ENCODE peak calls at places on chromosomes 6 and 20, in seven cellular contexts. X, E, N, J, W, V and Q are unnamed samples.

GRCh38 chr6:110036408-110037302 is 58.5 kb downstream of the GPR6 start:
- DNase-seq in E (no peak), J (no peak), V (no peak), X (no peak), W (no peak), N (no peak), Q (no peak)

GRCh38 chr20:32457476-32457986 is 99.4 kb downstream of the ASXL1 start:
- DNase-seq in V (peak; percentile 83), E (peak; percentile 91), W (peak; percentile 91), J (peak; percentile 96), N (peak; percentile 51), X (peak; percentile 95), Q (peak; percentile 99)

GRCh38 chr20:49306903-49307336 is 29.1 kb upstream of the ZNFX1 start:
- DNase-seq in X (no peak), J (no peak), E (no peak), V (no peak), W (no peak), N (peak; percentile 51), Q (no peak)

GRCh38 chr20:22691369-22692118 is 107.2 kb upstream of the FOXA2 start:
- DNase-seq in V (peak; percentile 84), X (peak; percentile 87), J (peak; percentile 84), E (peak; percentile 71), N (peak; percentile 75), W (peak; percentile 76), Q (peak; percentile 83)

GRCh38 chr20:32534661-32535240 is 50.4 kb downstream of the NOL4L start:
- DNase-seq in W (no peak), J (peak; percentile 50), E (no peak), N (no peak), V (no peak), X (no peak), Q (no peak)

GRCh38 chr20:4817230-4817671 is 95.5 kb downstream of the PRND start:
- DNase-seq in W (no peak), X (no peak), V (no peak), N (peak; percentile 41), J (no peak), E (no peak), Q (no peak)

GRCh38 chr6:170051229-170052172 is 239.4 kb downstream of the DLL1 start:
- DNase-seq in V (peak; percentile 68), J (no peak), X (no peak), E (no peak), N (no peak), W (no peak), Q (peak; percentile 11)

GRCh38 chr6:136962661-136963060 is 40.6 kb downstream of the SLC35D3 start:
- DNase-seq in J (peak; percentile 61), W (no peak), N (no peak), X (peak; percentile 86), V (no peak), E (no peak), Q (peak; percentile 62)

GRCh38 chr6:133854167-133854632 is 34.7 kb upstream of the TCF21 start:
- DNase-seq in V (no peak), W (peak; percentile 6), J (peak; percentile 59), N (no peak), X (peak; percentile 21), E (no peak), Q (no peak)

GRCh38 chr6:112337209-112337638 is 9.9 kb upstream of the RFPL4B start:
- DNase-seq in X (peak; percentile 81), J (peak; percentile 71), E (peak; percentile 62), V (peak; percentile 80), W (peak; percentile 61), N (peak; percentile 76), Q (peak; percentile 69)

GRCh38 chr6:163149535-163149848 is 265.0 kb upstream of the QKI start:
- DNase-seq in W (no peak), X (no peak), N (no peak), E (no peak), V (no peak), J (peak; percentile 49), Q (no peak)

GRCh38 chr6:163151212-163151611 is 263.3 kb upstream of the QKI start:
- DNase-seq in V (no peak), N (no peak), J (no peak), W (no peak), E (no peak), X (no peak), Q (no peak)

GRCh38 chr6:163146036-163146435 is 268.5 kb upstream of the QKI start:
- DNase-seq in X (no peak), W (no peak), J (no peak), V (no peak), N (no peak), E (no peak), Q (no peak)

GRCh38 chr6:163148781-163149534 is 265.6 kb upstream of the QKI start:
- DNase-seq in J (no peak), E (no peak), W (no peak), N (no peak), V (peak; percentile 74), X (no peak), Q (no peak)

DNA sequence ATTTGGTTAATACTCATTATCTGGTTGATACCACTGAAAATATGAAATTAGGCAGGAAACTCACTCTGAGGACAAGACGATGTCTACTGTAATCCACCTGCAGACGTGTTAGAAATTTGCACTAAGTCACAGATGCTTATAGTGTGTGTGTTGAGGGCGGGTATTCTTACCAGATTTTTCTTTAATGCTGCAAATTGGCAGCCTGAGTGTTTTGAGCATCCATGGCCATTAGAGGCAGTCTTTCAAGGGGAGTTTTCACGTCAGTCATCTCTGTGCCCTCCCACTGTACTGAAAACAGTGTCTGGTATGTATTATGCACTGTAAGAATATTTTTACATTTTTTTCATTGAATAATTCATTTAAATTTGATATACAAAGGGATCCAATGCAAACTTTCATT is 266.5 kb upstream of the QKI start:
- DNase-seq in E (no peak), N (no peak), W (no peak), V (no peak), X (no peak), J (no peak), Q (no peak)
- TF ChIP-seq CTCF in E (no peak), N (no peak), W (no peak), V (no peak), X (no peak), J (peak; percentile 45), Q (no peak)

GRCh38 chr6:12150812-12151432 is 138.8 kb downstream of the HIVEP1 start:
- DNase-seq in J (peak; percentile 63), V (no peak), E (peak; percentile 11), X (peak; percentile 45), W (peak; percentile 46), N (peak; percentile 61), Q (peak; percentile 58)

GRCh38 chr6:12149944-12150510 is 137.9 kb downstream of the HIVEP1 start:
- DNase-seq in E (no peak), N (no peak), V (no peak), J (no peak), W (no peak), X (no peak), Q (no peak)

GRCh38 chr6:12148317-12148801 is 136.2 kb downstream of the HIVEP1 start:
- DNase-seq in N (peak; percentile 40), W (no peak), X (no peak), E (no peak), V (no peak), J (no peak), Q (no peak)

GRCh38 chr6:12148841-12149240 is 136.7 kb downstream of the HIVEP1 start:
- DNase-seq in W (no peak), X (no peak), J (no peak), V (no peak), N (no peak), E (no peak), Q (no peak)

DNA sequence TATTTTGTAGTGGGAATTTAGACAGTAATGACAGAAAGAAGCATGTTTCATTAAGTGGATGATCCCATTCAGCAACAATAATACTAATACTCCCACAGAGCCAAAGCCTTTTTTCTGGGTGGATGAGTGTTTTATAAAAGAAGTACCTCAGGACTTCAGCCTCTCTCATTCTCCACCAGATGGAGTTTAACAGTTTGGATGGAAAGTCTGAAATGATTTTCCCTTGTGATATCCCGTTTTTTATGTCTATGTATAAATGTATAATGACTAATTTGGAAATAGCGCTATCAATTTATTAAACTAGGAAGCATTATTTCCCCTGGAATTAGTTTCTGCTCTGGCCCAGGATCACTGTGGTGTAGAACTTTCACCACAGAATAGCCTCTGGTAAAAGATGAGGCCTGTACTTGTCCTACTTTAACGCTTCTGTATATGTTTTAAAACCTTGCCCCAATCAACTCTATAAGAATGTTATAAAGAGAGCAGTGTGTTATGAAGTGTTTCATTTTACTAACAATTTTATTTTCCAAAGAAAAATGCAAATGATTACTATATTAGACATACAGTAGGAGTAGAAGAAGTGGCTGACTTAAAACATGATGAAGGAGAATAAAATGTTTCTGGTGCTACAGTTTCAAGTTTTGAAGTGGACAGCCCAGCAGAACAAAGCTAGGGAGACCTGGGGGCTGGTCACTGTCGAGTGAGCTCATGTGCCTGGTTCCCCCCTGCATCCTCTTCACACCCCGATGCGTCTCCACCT is 135.6 kb downstream of the HIVEP1 start:
- DNase-seq in E (no peak), X (no peak), W (no peak), N (no peak), V (no peak), J (no peak), Q (no peak)
- TF ChIP-seq CTCF in E (no peak), X (no peak), W (no peak), N (peak; percentile 24), V (no peak), J (peak; percentile 23), Q (no peak)

GRCh38 chr20:37416202-37417145 is 70.5 kb downstream of the SRC start:
- DNase-seq in J (no peak), V (no peak), E (no peak), N (no peak), X (no peak), W (no peak), Q (no peak)

GRCh38 chr20:37418591-37418990 is 72.7 kb downstream of the SRC start:
- DNase-seq in J (no peak), V (no peak), E (no peak), X (no peak), W (no peak), N (no peak), Q (no peak)

GRCh38 chr20:37417146-37417856 is 71.4 kb downstream of the SRC start:
- DNase-seq in E (no peak), J (no peak), V (no peak), W (no peak), N (no peak), X (no peak), Q (peak; percentile 69)

GRCh38 chr20:37419307-37419706 is 73.4 kb downstream of the SRC start:
- DNase-seq in N (no peak), E (no peak), V (no peak), X (no peak), J (no peak), W (no peak), Q (no peak)

DNA sequence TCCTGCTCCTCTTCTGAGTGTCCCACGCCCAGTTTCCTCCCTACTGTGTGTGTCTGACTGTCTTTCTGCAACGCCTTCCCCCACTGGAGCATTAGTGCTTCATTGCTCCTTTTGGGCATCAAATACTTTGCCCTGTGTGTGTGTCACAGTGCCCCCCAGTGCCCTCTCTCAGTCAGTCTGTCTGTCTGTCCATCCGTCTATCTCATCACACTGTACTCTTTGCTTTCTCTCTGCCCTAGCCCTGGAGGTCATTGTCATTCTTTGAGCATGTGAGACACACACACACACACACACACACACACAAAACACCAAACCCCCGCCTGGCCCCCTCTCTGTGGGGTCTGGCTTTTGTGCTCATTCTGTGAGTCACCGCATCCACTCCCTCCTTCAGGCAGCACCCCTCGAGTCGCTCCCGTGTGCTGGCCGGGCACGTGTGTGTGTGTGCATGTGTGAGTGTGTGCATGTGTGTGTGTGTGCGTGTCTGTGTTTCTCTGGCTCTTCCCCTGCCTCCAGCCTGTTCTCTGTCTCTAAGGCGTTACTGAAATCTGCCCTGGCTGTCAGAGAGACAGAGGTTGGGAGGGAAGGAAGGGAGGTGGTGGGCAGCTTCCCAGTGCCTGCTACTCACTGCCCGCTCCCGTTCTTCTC is 72.0 kb downstream of the SRC start:
- DNase-seq in W (no peak), V (no peak), E (no peak), J (no peak), X (no peak), N (no peak), Q (no peak)
- TF ChIP-seq CTCF in W (no peak), V (no peak), E (no peak), J (no peak), X (no peak), N (no peak), Q (no peak)

GRCh38 chr6:99458319-99458718 is 33.2 kb upstream of the PNISR start:
- DNase-seq in X (peak; percentile 4), V (no peak), E (no peak), W (no peak), J (peak; percentile 27), N (peak; percentile 54), Q (no peak)
- TF ChIP-seq CTCF in X (peak; percentile 27), V (no peak), E (no peak), W (no peak), J (peak; percentile 56), N (no peak), Q (peak; percentile 23)